ENCODE peak calls at places on chromosomes 7 and 10, in seven cellular contexts. G, S, I, E, T, X and F are unnamed samples. For H3K4me1, the result is how much of the 10 kb centered on the place peaks cover.

GRCh38 chr10:2202401-2202800 is 465.1 kb upstream of the ADARB2 start:
- DNase-seq in G (no peak), S (no peak), I (peak), E (no peak), T (no peak), X (no peak), F (no peak)

GRCh38 chr7:53397911-53398310 is 362.5 kb downstream of the POM121L12 start:
- DNase-seq in G (no peak), S (no peak), I (no peak), E (no peak), T (no peak), X (no peak), F (no peak)

GRCh38 chr7:196778-197321 is 4.5 kb downstream of the FAM20C start:
- DNase-seq in G (no peak), S (no peak), I (no peak), E (no peak), T (no peak), X (no peak), F (no peak)

GRCh38 chr10:94496010-94496409 is 49.6 kb upstream of the HELLS start:
- DNase-seq in G (no peak), S (no peak), I (no peak), E (no peak), T (peak), X (no peak), F (no peak)

GRCh38 chr7:120819861-120820260 is 38.1 kb downstream of the TSPAN12 start:
- DNase-seq in G (no peak), S (no peak), I (no peak), E (no peak), T (no peak), X (no peak), F (no peak)

GRCh38 chr7:93980744-93981479 is 23.2 kb downstream of the BET1 start:
- DNase-seq in G (no peak), S (no peak), I (no peak), E (no peak), T (no peak), X (no peak), F (no peak)

GRCh38 chr10:9605231-9605630 is 1412.4 kb upstream of the CELF2 start:
- DNase-seq in G (no peak), S (no peak), I (no peak), E (no peak), T (no peak), X (no peak), F (no peak)

GRCh38 chr10:96334888-96335526 is 23.8 kb downstream of the OPALIN start:
- DNase-seq in G (no peak), S (peak), I (peak), E (no peak), T (peak), X (no peak), F (peak)

GRCh38 chr7:127845497-127846214 is 185.6 kb downstream of the LRRC4 start:
- DNase-seq in G (no peak), S (no peak), I (no peak), E (no peak), T (peak), X (no peak), F (peak)

DNA sequence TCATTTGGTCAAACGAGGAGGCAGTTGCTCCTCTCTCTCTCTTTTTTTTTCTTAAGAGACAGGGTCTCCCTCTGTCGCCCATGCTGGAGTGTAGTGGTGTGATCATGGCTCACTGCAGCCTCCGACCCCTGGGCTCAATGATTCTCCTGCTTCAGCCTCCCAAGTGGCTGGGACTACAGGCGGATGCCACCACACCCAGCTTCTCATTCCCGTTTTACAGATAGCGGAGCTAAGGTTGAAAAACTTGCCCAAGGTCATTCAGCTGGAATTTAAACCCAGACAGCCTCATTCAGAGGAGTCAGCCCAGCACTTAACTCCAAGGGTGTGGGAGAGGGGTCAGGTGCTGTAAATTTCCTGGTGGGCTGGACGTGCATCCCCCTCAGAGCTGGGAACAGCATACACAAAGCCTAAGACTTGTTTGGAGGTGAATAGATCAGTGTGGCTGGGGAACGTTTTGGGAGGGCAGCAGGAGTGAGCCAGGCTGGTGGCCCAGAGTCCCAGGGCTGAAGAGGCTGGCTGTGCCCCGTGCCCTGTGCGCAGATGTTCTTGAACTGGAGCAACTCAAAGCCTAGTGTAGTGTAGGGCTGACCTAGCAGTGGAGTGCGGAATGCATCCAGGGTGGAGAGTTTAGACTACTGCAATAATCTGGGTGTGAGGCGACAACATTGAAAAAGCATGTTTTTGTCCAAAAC is 2.3 kb downstream of the HTRA1 start:
- DNase-seq in G (no peak), S (no peak), I (no peak), E (no peak), T (no peak), X (no peak), F (no peak)
- H3K4me3 ChIP-seq in G (peak), S (no peak), I (peak), E (peak), T (peak), X (no peak), F (no peak)

DNA sequence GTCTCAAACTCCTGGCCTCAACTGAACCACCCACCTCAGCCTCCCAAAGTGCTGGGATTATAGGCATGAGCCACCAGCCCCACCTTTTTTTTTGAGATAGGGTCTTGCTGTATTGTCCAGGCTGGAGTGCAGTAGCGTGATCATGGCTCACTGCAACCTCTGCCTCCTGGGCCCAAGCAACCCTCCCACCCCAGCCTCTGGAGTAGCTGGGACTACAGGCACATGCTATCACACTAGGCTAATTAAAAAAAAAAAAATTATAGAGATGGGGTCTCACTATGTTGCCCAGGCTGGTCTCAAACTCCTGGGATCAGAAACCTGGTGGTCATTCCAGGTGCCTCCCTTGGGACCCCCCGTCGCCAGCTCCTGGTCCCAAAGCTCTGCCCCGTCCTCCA is 25.0 kb downstream of the GTF2IRD1 start:
- DNase-seq in G (no peak), S (no peak), I (no peak), E (no peak), T (no peak), X (no peak), F (no peak)
- H3K4me1 ChIP-seq in G (half or more), S (half or more), I (half or more), E (under half), T (half or more), X (under half), F (half or more)

GRCh38 chr7:122306320-122307227 is 2.0 kb upstream of the FEZF1 start:
- DNase-seq in G (no peak), S (no peak), I (no peak), E (no peak), T (no peak), X (no peak), F (no peak)
- H3K4me3 ChIP-seq in G (no peak), S (no peak), I (no peak), E (no peak), T (no peak), X (no peak), F (no peak)

GRCh38 chr7:30733691-30734090 is 18.2 kb upstream of the INMT start:
- DNase-seq in G (no peak), S (no peak), I (no peak), E (no peak), T (no peak), X (no peak), F (no peak)

GRCh38 chr7:30738026-30738915 is 13.7 kb upstream of the INMT start:
- DNase-seq in G (no peak), S (no peak), I (no peak), E (no peak), T (no peak), X (peak), F (no peak)

GRCh38 chr7:30735631-30736030 is 16.3 kb upstream of the INMT start:
- DNase-seq in G (no peak), S (no peak), I (no peak), E (no peak), T (no peak), X (no peak), F (no peak)

GRCh38 chr7:30734497-30734896 is 17.4 kb upstream of the INMT start:
- DNase-seq in G (no peak), S (no peak), I (no peak), E (no peak), T (no peak), X (no peak), F (no peak)

DNA sequence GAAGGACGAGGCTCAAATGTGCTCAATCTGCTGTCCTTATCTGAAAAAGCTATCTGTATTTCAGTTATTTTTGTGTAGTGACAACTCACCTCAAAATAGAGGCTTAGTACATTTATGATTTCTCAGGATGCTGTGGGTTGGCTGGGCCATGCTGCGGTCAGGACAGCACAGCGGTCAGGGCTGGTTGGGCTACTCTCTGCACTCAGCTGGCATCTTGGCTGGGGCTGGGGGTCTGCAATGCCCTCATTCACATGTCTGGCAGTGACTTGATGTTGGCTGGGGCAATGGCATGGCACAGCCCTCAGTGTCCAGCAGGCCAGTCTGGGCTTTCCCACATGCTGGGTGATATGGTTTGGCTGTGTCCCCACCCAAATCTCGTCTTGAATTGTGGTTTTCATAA is 15.6 kb upstream of the INMT start:
- DNase-seq in G (no peak), S (no peak), I (no peak), E (no peak), T (no peak), X (no peak), F (no peak)
- H3K4me1 ChIP-seq in G (under half), S (under half), I (under half), E (under half), T (under half), X (under half), F (under half)

GRCh38 chr7:52254396-52255025 is 780.9 kb upstream of the POM121L12 start:
- DNase-seq in G (no peak), S (no peak), I (no peak), E (no peak), T (no peak), X (no peak), F (no peak)
- H3K4me3 ChIP-seq in G (no peak), S (no peak), I (no peak), E (no peak), T (no peak), X (no peak), F (no peak)

GRCh38 chr10:51699145-51699474 is 285 bp downstream of the CSTF2T start:
- DNase-seq in G (no peak), S (no peak), I (no peak), E (no peak), T (no peak), X (no peak), F (no peak)
- H3K4me1 ChIP-seq in G (under half), S (under half), I (under half), E (under half), T (half or more), X (under half), F (under half)

DNA sequence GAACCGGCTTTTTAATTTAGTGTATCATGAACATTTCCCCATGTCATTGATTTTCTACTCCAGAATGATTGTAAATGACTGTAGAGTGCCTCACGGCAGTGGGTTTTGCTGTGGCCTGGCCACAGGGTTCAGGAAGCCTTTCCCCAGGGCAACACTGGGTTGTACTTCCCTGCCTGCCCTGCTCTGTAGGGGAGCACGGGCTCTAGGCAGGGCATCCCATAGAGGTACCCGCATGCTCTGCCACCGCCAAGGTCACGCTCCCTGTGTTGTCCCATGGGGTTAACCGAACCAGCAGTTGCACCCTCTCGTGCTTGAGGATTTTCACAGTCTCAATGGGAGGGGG is 63.8 kb downstream of the BPGM start:
- DNase-seq in G (no peak), S (no peak), I (no peak), E (no peak), T (no peak), X (no peak), F (no peak)
- H3K4me3 ChIP-seq in G (no peak), S (no peak), I (no peak), E (no peak), T (no peak), X (no peak), F (no peak)